ENCODE peak calls at places on chromosome 21, in five cellular contexts. One of them, this sample, is unnamed.
A peak's percentile ranks its signal among the peaks of the same experiment; 100 is the strongest.

GRCh38 chr21:18548249-18548648 is 144.7 kb upstream of the TMPRSS15 start:
- DNase-seq in adrenal gland: no peak
- DNase-seq in A549: no peak
- DNase-seq in ovary: no peak
- DNase-seq in transverse colon: no peak
- DNase-seq in this sample: no peak

GRCh38 chr21:42043201-42043895 is 27.8 kb upstream of the UMODL1 start:
- DNase-seq in ovary: no peak
- DNase-seq in adrenal gland: no peak
- DNase-seq in transverse colon: no peak
- DNase-seq in A549: no peak
- DNase-seq in this sample: no peak

GRCh38 chr21:29870814-29871213 is 69.0 kb downstream of the GRIK1 start:
- DNase-seq in ovary: no peak
- DNase-seq in transverse colon: no peak
- DNase-seq in A549: no peak
- DNase-seq in adrenal gland: no peak
- DNase-seq in this sample: no peak

GRCh38 chr21:16309250-16309971 is 579.6 kb downstream of the USP25 start:
- DNase-seq in ovary: peak; percentile 26
- DNase-seq in transverse colon: no peak
- DNase-seq in A549: no peak
- DNase-seq in adrenal gland: no peak
- DNase-seq in this sample: no peak

GRCh38 chr21:37877171-37877570 is 39.1 kb downstream of the KCNJ6 start:
- DNase-seq in transverse colon: no peak
- DNase-seq in ovary: no peak
- DNase-seq in A549: no peak
- DNase-seq in adrenal gland: no peak
- DNase-seq in this sample: no peak

GRCh38 chr21:16579538-16579937 is 849.8 kb downstream of the USP25 start:
- DNase-seq in transverse colon: no peak
- DNase-seq in ovary: no peak
- DNase-seq in adrenal gland: no peak
- DNase-seq in A549: no peak
- DNase-seq in this sample: no peak

GRCh38 chr21:9767592-9768375 is 753.6 kb upstream of the TPTE start:
- DNase-seq in transverse colon: no peak
- DNase-seq in A549: no peak
- DNase-seq in ovary: no peak
- DNase-seq in adrenal gland: no peak
- DNase-seq in this sample: no peak

GRCh38 chr21:41961282-41961701 is 7.5 kb upstream of the C2CD2 start:
- DNase-seq in A549: no peak
- DNase-seq in adrenal gland: no peak
- DNase-seq in ovary: no peak
- DNase-seq in transverse colon: no peak
- DNase-seq in this sample: no peak

GRCh38 chr21:37829043-37829442 is 87.2 kb downstream of the KCNJ6 start:
- DNase-seq in transverse colon: peak; percentile 36
- DNase-seq in A549: no peak
- DNase-seq in ovary: no peak
- DNase-seq in adrenal gland: no peak
- DNase-seq in this sample: no peak

GRCh38 chr21:33127154-33127893 is 57.4 kb downstream of the OLIG1 start:
- DNase-seq in ovary: peak; percentile 24
- DNase-seq in A549: peak; percentile 59
- DNase-seq in transverse colon: peak; percentile 50
- DNase-seq in adrenal gland: peak; percentile 76
- DNase-seq in this sample: peak; percentile 45

GRCh38 chr21:42527127-42527488 is 13.5 kb downstream of the SLC37A1 start:
- DNase-seq in ovary: no peak
- DNase-seq in A549: no peak
- DNase-seq in adrenal gland: no peak
- DNase-seq in transverse colon: no peak
- DNase-seq in this sample: no peak

GRCh38 chr21:42672699-42673458 is 19.5 kb downstream of the PDE9A start:
- DNase-seq in ovary: no peak
- DNase-seq in adrenal gland: no peak
- DNase-seq in transverse colon: no peak
- DNase-seq in A549: no peak
- DNase-seq in this sample: no peak

GRCh38 chr21:33383056-33383888 is 19.9 kb upstream of the IFNGR2 start:
- DNase-seq in ovary: peak; percentile 70
- DNase-seq in transverse colon: peak; percentile 81
- DNase-seq in A549: peak; percentile 71
- DNase-seq in adrenal gland: peak; percentile 79
- DNase-seq in this sample: peak; percentile 37

GRCh38 chr21:34177919-34178567 is 104.7 kb downstream of the MRPS6 start:
- DNase-seq in adrenal gland: no peak
- DNase-seq in transverse colon: no peak
- DNase-seq in ovary: no peak
- DNase-seq in A549: no peak
- DNase-seq in this sample: no peak

GRCh38 chr21:19275065-19275464 is 871.5 kb upstream of the TMPRSS15 start:
- DNase-seq in adrenal gland: no peak
- DNase-seq in A549: no peak
- DNase-seq in transverse colon: no peak
- DNase-seq in ovary: no peak
- DNase-seq in this sample: no peak

GRCh38 chr21:34360488-34361241 is 3.1 kb upstream of the KCNE2 start:
- DNase-seq in A549: no peak
- DNase-seq in ovary: no peak
- DNase-seq in adrenal gland: no peak
- DNase-seq in transverse colon: no peak
- DNase-seq in this sample: peak; percentile 5

GRCh38 chr21:29423521-29423920 is 124.8 kb downstream of the BACH1 start:
- DNase-seq in ovary: no peak
- DNase-seq in A549: no peak
- DNase-seq in transverse colon: no peak
- DNase-seq in adrenal gland: no peak
- DNase-seq in this sample: no peak

GRCh38 chr21:33655591-33656221 is 13.4 kb downstream of the ITSN1 start:
- DNase-seq in A549: peak; percentile 91
- DNase-seq in adrenal gland: peak; percentile 54
- DNase-seq in ovary: no peak
- DNase-seq in transverse colon: no peak
- DNase-seq in this sample: peak; percentile 15

GRCh38 chr21:41137401-41137800 is 30.6 kb upstream of the BACE2 start:
- DNase-seq in adrenal gland: no peak
- DNase-seq in A549: no peak
- DNase-seq in ovary: no peak
- DNase-seq in transverse colon: no peak
- DNase-seq in this sample: peak; percentile 22

GRCh38 chr21:23900727-23901126 is 1706.6 kb downstream of the MRPL39 start:
- DNase-seq in transverse colon: no peak
- DNase-seq in adrenal gland: no peak
- DNase-seq in ovary: no peak
- DNase-seq in A549: no peak
- DNase-seq in this sample: no peak

GRCh38 chr21:33036430-33037162 is 10.9 kb downstream of the OLIG2 start:
- DNase-seq in adrenal gland: no peak
- DNase-seq in A549: no peak
- DNase-seq in transverse colon: no peak
- DNase-seq in ovary: no peak
- DNase-seq in this sample: no peak

GRCh38 chr21:34344058-34344425 is 19.8 kb upstream of the KCNE2 start:
- DNase-seq in A549: no peak
- DNase-seq in adrenal gland: no peak
- DNase-seq in ovary: no peak
- DNase-seq in transverse colon: no peak
- DNase-seq in this sample: no peak

GRCh38 chr21:35239811-35240219 is 190.7 kb upstream of the RUNX1 start:
- DNase-seq in ovary: no peak
- DNase-seq in A549: no peak
- DNase-seq in adrenal gland: no peak
- DNase-seq in transverse colon: no peak
- DNase-seq in this sample: no peak

GRCh38 chr21:32918467-32919140 is 107.1 kb upstream of the OLIG2 start:
- DNase-seq in transverse colon: no peak
- DNase-seq in A549: no peak
- DNase-seq in ovary: no peak
- DNase-seq in adrenal gland: no peak
- DNase-seq in this sample: no peak

GRCh38 chr21:29499734-29500343 is 201.1 kb downstream of the BACH1 start:
- DNase-seq in ovary: no peak
- DNase-seq in transverse colon: no peak
- DNase-seq in adrenal gland: no peak
- DNase-seq in A549: peak; percentile 51
- DNase-seq in this sample: no peak

GRCh38 chr21:42769820-42770716 is 109.3 kb downstream of the WDR4 start:
- DNase-seq in A549: no peak
- DNase-seq in adrenal gland: no peak
- DNase-seq in ovary: no peak
- DNase-seq in transverse colon: no peak
- DNase-seq in this sample: no peak

GRCh38 chr21:42228709-42229220 is 9.8 kb downstream of the ABCG1 start:
- DNase-seq in adrenal gland: no peak
- DNase-seq in transverse colon: no peak
- DNase-seq in ovary: no peak
- DNase-seq in A549: no peak
- DNase-seq in this sample: no peak

GRCh38 chr21:34129971-34130597 is 56.7 kb downstream of the MRPS6 start:
- DNase-seq in A549: no peak
- DNase-seq in transverse colon: no peak
- DNase-seq in ovary: no peak
- DNase-seq in adrenal gland: peak; percentile 30
- DNase-seq in this sample: no peak

GRCh38 chr21:42460391-42461184 is 35.4 kb downstream of the RSPH1 start:
- DNase-seq in adrenal gland: no peak
- DNase-seq in A549: no peak
- DNase-seq in ovary: no peak
- DNase-seq in transverse colon: peak; percentile 61
- DNase-seq in this sample: peak; percentile 37

GRCh38 chr21:16535100-16535418 is 805.3 kb downstream of the USP25 start:
- DNase-seq in transverse colon: peak; percentile 30
- DNase-seq in adrenal gland: peak; percentile 91
- DNase-seq in A549: peak; percentile 82
- DNase-seq in ovary: peak; percentile 88
- DNase-seq in this sample: peak; percentile 85

GRCh38 chr21:41754481-41754891 is 12.4 kb downstream of the RIPK4 start:
- DNase-seq in transverse colon: no peak
- DNase-seq in adrenal gland: no peak
- DNase-seq in ovary: no peak
- DNase-seq in A549: no peak
- DNase-seq in this sample: no peak

GRCh38 chr21:39204134-39204533 is 20.9 kb upstream of the PSMG1 start:
- DNase-seq in A549: no peak
- DNase-seq in ovary: no peak
- DNase-seq in adrenal gland: no peak
- DNase-seq in transverse colon: no peak
- DNase-seq in this sample: no peak
- TF ChIP-seq CTCF in A549: no peak
- TF ChIP-seq CTCF in ovary: no peak
- TF ChIP-seq CTCF in adrenal gland: no peak
- TF ChIP-seq CTCF in transverse colon: no peak
- TF ChIP-seq CTCF in this sample: no peak

GRCh38 chr21:39562791-39563770 is 49.7 kb upstream of the B3GALT5 start:
- DNase-seq in transverse colon: no peak
- DNase-seq in adrenal gland: no peak
- DNase-seq in A549: no peak
- DNase-seq in ovary: no peak
- DNase-seq in this sample: no peak
- TF ChIP-seq POLR2A in transverse colon: no peak
- TF ChIP-seq POLR2A in adrenal gland: no peak
- TF ChIP-seq POLR2A in A549: no peak
- TF ChIP-seq POLR2A in ovary: no peak
- TF ChIP-seq POLR2A in this sample: no peak

DNA sequence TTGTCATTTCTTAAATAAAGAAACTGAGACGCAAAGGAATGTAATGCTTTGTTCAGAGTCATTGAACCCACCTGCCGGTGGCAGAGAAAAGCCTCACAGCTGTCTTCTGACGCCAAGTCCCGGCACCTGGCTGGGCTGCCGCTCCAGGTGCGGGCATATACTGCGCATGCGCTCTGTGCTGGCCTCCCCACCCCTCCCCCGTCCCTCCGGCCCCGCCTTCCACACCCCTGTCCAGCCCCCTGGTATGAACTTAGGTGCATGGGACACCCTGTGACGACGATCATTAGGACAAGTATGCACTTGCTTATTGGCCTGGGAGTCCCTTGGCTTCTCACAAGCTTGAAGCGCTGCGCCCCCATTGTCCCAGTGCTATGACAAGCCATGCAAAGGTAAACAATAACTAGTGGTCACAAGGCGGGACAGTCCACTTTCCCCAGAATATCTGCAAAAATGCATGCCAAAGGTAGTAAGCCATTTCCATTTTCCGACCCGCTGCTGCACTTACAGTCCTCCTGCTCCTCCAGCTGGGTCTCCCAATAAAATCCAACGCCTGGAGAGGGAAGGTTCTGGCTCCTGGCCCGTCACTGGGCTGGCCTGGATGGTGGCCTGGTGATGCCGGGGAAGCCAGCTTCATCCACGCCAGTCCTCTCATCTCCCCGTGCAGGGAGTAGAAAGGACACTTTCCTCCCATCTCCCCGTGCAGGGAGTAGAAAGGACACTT is 100.4 kb downstream of the PSMG1 start:
- DNase-seq in adrenal gland: no peak
- DNase-seq in transverse colon: peak; percentile 41
- DNase-seq in ovary: no peak
- DNase-seq in A549: no peak
- DNase-seq in this sample: no peak
- H3K4me3 ChIP-seq in adrenal gland: no peak overlapping the region
- H3K4me3 ChIP-seq in transverse colon: peak overlapping the region; percentile 7
- H3K4me3 ChIP-seq in ovary: no peak overlapping the region
- H3K4me3 ChIP-seq in A549: no peak overlapping the region
- H3K4me3 ChIP-seq in this sample: no peak overlapping the region

GRCh38 chr21:31879911-31880310 is 7.1 kb downstream of the HUNK start:
- DNase-seq in ovary: no peak
- DNase-seq in adrenal gland: no peak
- DNase-seq in A549: no peak
- DNase-seq in transverse colon: no peak
- DNase-seq in this sample: no peak

GRCh38 chr21:31878831-31879230 is 6.0 kb downstream of the HUNK start:
- DNase-seq in adrenal gland: no peak
- DNase-seq in transverse colon: no peak
- DNase-seq in A549: no peak
- DNase-seq in ovary: no peak
- DNase-seq in this sample: no peak

GRCh38 chr21:31875424-31876097 is 2.7 kb downstream of the HUNK start:
- DNase-seq in transverse colon: no peak
- DNase-seq in A549: no peak
- DNase-seq in ovary: no peak
- DNase-seq in adrenal gland: no peak
- DNase-seq in this sample: no peak

GRCh38 chr21:31879251-31879650 is 6.4 kb downstream of the HUNK start:
- DNase-seq in transverse colon: no peak
- DNase-seq in ovary: no peak
- DNase-seq in A549: no peak
- DNase-seq in adrenal gland: no peak
- DNase-seq in this sample: no peak

DNA sequence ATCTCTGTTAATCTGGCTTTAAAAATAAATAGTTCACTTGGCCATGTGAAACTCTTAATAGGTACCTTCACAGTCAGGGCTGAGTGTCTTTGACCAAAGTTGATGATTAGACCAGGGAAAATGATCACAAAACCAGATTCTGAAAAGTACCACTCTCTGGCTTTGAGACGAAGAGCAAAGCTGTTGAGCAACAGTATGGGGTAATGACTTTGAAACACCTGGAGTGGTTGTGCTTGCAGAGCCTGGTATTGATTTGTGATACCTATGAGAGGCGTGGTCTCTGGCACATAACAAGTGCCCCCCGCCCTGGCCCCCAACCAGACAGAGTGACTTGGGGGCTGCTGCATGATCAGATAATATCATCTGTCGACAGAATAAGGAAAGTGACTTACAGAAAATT is 4.7 kb downstream of the HUNK start:
- DNase-seq in A549: no peak
- DNase-seq in transverse colon: no peak
- DNase-seq in ovary: no peak
- DNase-seq in adrenal gland: no peak
- DNase-seq in this sample: no peak
- TF ChIP-seq CTCF in A549: no peak
- TF ChIP-seq CTCF in transverse colon: no peak
- TF ChIP-seq CTCF in ovary: no peak
- TF ChIP-seq CTCF in adrenal gland: no peak
- TF ChIP-seq CTCF in this sample: no peak